ENCODE peak calls at places on chromosomes 13 and 19, in nine cellular contexts. O, U, E, Z, D, N, A, H and L are unnamed samples.

GRCh38 chr13:31168166-31168565 is 6.5 kb upstream of the HSPH1 start:
- DNase-seq in O (no peak), U (no peak), E (no peak), Z (no peak), D (no peak), N (no peak), A (no peak), H (no peak), L (no peak)

GRCh38 chr13:98947925-98948324 is 29.9 kb downstream of the DOCK9 start:
- DNase-seq in O (no peak), U (no peak), E (no peak), Z (no peak), D (no peak), N (no peak), A (no peak), H (peak), L (no peak)

GRCh38 chr13:63367522-63368198 is 1952.0 kb upstream of the PCDH20 start:
- DNase-seq in O (no peak), U (no peak), E (no peak), Z (no peak), D (no peak), N (no peak), A (no peak), H (no peak), L (no peak)

GRCh38 chr13:102405499-102406079 is 3.7 kb upstream of the FGF14 start:
- DNase-seq in O (no peak), U (no peak), E (no peak), Z (no peak), D (no peak), N (no peak), A (no peak), H (no peak), L (no peak)

GRCh38 chr19:18975011-18975410 is 34.0 kb upstream of the HOMER3 start:
- DNase-seq in O (no peak), U (no peak), E (no peak), Z (no peak), D (no peak), N (no peak), A (no peak), H (no peak), L (no peak)

GRCh38 chr19:46472592-46472991 is 1.2 kb upstream of the PNMA8A start:
- DNase-seq in O (no peak), U (no peak), E (no peak), Z (no peak), D (no peak), N (no peak), A (no peak), H (no peak), L (no peak)

GRCh38 chr19:10687518-10688288 is 13.5 kb upstream of the QTRT1 start:
- DNase-seq in O (no peak), U (no peak), E (no peak), Z (no peak), D (no peak), N (no peak), A (no peak), H (peak), L (no peak)

GRCh38 chr19:51772977-51773376 is 12.0 kb downstream of the FPR2 start:
- DNase-seq in O (no peak), U (no peak), E (no peak), Z (no peak), D (no peak), N (no peak), A (no peak), H (no peak), L (no peak)

GRCh38 chr19:40521276-40521675 is 54.5 kb downstream of the SPTBN4 start:
- DNase-seq in O (no peak), U (no peak), E (peak), Z (no peak), D (no peak), N (no peak), A (peak), H (no peak), L (no peak)

GRCh38 chr19:42207767-42208259 is 9.7 kb downstream of the DEDD2 start:
- DNase-seq in O (no peak), U (peak), E (peak), Z (no peak), D (no peak), N (no peak), A (no peak), H (no peak), L (no peak)

GRCh38 chr13:77516342-77516789 is 19.1 kb upstream of the SCEL start:
- DNase-seq in O (no peak), U (no peak), E (no peak), Z (no peak), D (no peak), N (no peak), A (no peak), H (no peak), L (no peak)

GRCh38 chr19:21704320-21704719 is 63.1 kb downstream of the ZNF100 start:
- DNase-seq in O (no peak), U (no peak), E (no peak), Z (no peak), D (no peak), N (no peak), A (no peak), H (no peak), L (no peak)

GRCh38 chr13:26025196-26025595 is 26.6 kb downstream of the SHISA2 start:
- DNase-seq in O (no peak), U (no peak), E (no peak), Z (no peak), D (no peak), N (no peak), A (no peak), H (no peak), L (no peak)

GRCh38 chr19:55619264-55619663 is 5.1 kb downstream of the ZNF784 start:
- DNase-seq in O (no peak), U (no peak), E (no peak), Z (no peak), D (no peak), N (no peak), A (no peak), H (no peak), L (no peak)

GRCh38 chr13:40780822-40781401 is 8.5 kb upstream of the SLC25A15 start:
- DNase-seq in O (no peak), U (peak), E (peak), Z (no peak), D (no peak), N (no peak), A (peak), H (peak), L (no peak)

GRCh38 chr13:76286178-76286577 is 600.0 kb downstream of the KCTD12 start:
- DNase-seq in O (no peak), U (no peak), E (no peak), Z (no peak), D (no peak), N (no peak), A (no peak), H (no peak), L (no peak)

GRCh38 chr19:34363094-34363493 is 1.9 kb upstream of the GPI start:
- DNase-seq in O (no peak), U (no peak), E (no peak), Z (no peak), D (no peak), N (no peak), A (peak), H (no peak), L (no peak)

GRCh38 chr13:22740264-22740663 is 440.5 kb upstream of the SGCG start:
- DNase-seq in O (no peak), U (no peak), E (peak), Z (no peak), D (no peak), N (no peak), A (no peak), H (no peak), L (no peak)

GRCh38 chr13:98888222-98888889 is 89.5 kb downstream of the DOCK9 start:
- DNase-seq in O (no peak), U (no peak), E (no peak), Z (no peak), D (no peak), N (no peak), A (no peak), H (no peak), L (no peak)

GRCh38 chr13:25249001-25249543 is 38.2 kb downstream of the MTMR6 start:
- DNase-seq in O (no peak), U (no peak), E (peak), Z (no peak), D (no peak), N (peak), A (peak), H (peak), L (no peak)

GRCh38 chr13:34620073-34620858 is 321.8 kb upstream of the NBEA start:
- DNase-seq in O (no peak), U (no peak), E (no peak), Z (no peak), D (no peak), N (no peak), A (no peak), H (peak), L (no peak)

GRCh38 chr19:14561832-14562351 is 10.0 kb downstream of the NDUFB7 start:
- DNase-seq in O (no peak), U (no peak), E (no peak), Z (no peak), D (no peak), N (no peak), A (no peak), H (peak), L (no peak)

GRCh38 chr19:13099073-13099999 is 3.3 kb downstream of the LYL1 start:
- DNase-seq in O (peak), U (peak), E (no peak), Z (peak), D (no peak), N (peak), A (no peak), H (no peak), L (peak)

GRCh38 chr13:64453831-64454230 is 2776.3 kb downstream of the PCDH9 start:
- DNase-seq in O (no peak), U (no peak), E (no peak), Z (no peak), D (no peak), N (no peak), A (no peak), H (peak), L (no peak)

GRCh38 chr13:80716610-80717081 is 375.7 kb upstream of the SPRY2 start:
- DNase-seq in O (no peak), U (no peak), E (no peak), Z (peak), D (no peak), N (no peak), A (no peak), H (no peak), L (no peak)

GRCh38 chr13:110113284-110113764 is 193.6 kb downstream of the COL4A1 start:
- DNase-seq in O (no peak), U (no peak), E (peak), Z (no peak), D (no peak), N (no peak), A (no peak), H (no peak), L (no peak)

GRCh38 chr13:98622926-98623325 is 46.0 kb upstream of the STK24 start:
- DNase-seq in O (no peak), U (no peak), E (no peak), Z (no peak), D (no peak), N (no peak), A (no peak), H (peak), L (no peak)

GRCh38 chr13:74931698-74932433 is 550.1 kb downstream of the TBC1D4 start:
- DNase-seq in O (no peak), U (no peak), E (no peak), Z (no peak), D (no peak), N (no peak), A (no peak), H (peak), L (no peak)

GRCh38 chr19:46704379-46705076 is 12.4 kb downstream of the PRKD2 start:
- DNase-seq in O (peak), U (peak), E (peak), Z (peak), D (peak), N (peak), A (peak), H (peak), L (peak)

DNA sequence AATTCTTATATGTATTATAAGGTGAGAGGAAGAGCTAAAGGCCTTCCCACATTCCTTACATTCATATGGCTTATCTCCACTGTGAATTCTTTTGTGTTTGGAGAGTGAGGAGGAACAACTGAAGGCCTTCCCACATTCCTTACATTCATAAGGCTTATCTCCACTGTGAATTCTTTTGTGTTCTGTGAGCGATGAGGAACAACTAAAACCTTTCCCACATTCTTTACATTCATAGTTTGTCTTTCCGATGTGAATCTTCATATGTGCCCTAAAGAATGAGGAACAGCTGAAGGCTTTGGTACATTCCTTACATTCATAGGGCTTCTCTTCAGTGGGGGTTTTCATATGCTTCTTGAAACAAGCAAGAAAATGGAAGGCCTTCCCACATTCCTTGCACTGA is 13.3 kb downstream of the ZNF699 start:
- DNase-seq in O (no peak), U (no peak), E (no peak), Z (no peak), D (no peak), N (no peak), A (no peak), H (no peak), L (no peak)
- H3K4me3 ChIP-seq in O (no peak), U (no peak), E (no peak), Z (no peak), D (no peak), N (no peak), A (no peak), H (no peak), L (no peak)

GRCh38 chr19:1250374-1251232 is 2.2 kb downstream of the MIDN start:
- DNase-seq in O (peak), U (peak), E (peak), Z (peak), D (peak), N (no peak), A (peak), H (peak), L (peak)
- TF ChIP-seq EP300 in O (no peak), U (no peak), E (no peak), Z (no peak), D (no peak), N (no peak), A (peak), H (no peak), L (no peak)

GRCh38 chr19:11948646-11949045 is 16.2 kb upstream of the ZNF763 start:
- DNase-seq in O (no peak), U (no peak), E (no peak), Z (no peak), D (no peak), N (no peak), A (no peak), H (no peak), L (no peak)
- H3K4me3 ChIP-seq in O (no peak), U (no peak), E (no peak), Z (no peak), D (no peak), N (no peak), A (no peak), H (no peak), L (no peak)

GRCh38 chr19:609001-609340 is 19.3 kb downstream of the HCN2 start:
- DNase-seq in O (peak), U (no peak), E (peak), Z (no peak), D (no peak), N (peak), A (no peak), H (peak), L (no peak)
- TF ChIP-seq EP300 in O (no peak), U (no peak), E (peak), Z (no peak), D (no peak), N (peak), A (no peak), H (peak), L (no peak)

GRCh38 chr19:6378498-6378897 is 2.8 kb upstream of the PSPN start:
- DNase-seq in O (no peak), U (no peak), E (no peak), Z (no peak), D (no peak), N (no peak), A (no peak), H (no peak), L (no peak)
- H3K4me3 ChIP-seq in O (no peak), U (no peak), E (no peak), Z (no peak), D (no peak), N (no peak), A (no peak), H (no peak), L (no peak)

DNA sequence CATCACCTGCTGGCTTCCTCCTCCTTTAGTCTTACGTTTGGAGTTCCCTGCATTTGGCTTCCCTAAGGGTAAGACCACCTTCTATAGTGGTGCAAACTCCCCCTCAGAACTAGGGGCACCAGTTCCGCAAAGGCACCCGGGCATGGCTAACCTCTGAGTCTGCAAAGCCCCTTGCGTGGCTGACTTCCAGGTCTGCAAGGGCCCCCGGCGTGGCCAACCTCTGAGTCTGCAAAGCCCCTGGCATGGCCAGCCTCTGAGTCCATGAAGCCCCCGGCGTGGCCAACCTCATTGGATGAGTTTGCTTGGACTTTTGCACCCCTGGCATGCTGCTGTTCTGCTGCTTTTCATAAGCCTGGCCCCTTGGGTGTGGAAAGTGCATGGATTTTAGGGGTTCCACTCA is 5.1 kb downstream of the MCF2L start:
- DNase-seq in O (no peak), U (no peak), E (no peak), Z (no peak), D (peak), N (no peak), A (no peak), H (no peak), L (no peak)
- TF ChIP-seq EP300 in O (no peak), U (no peak), E (no peak), Z (no peak), D (no peak), N (no peak), A (no peak), H (no peak), L (no peak)

GRCh38 chr13:27959976-27960361 is 9.1 kb downstream of the CDX2 start:
- DNase-seq in O (no peak), U (no peak), E (no peak), Z (no peak), D (no peak), N (no peak), A (no peak), H (no peak), L (no peak)
- H3K4me3 ChIP-seq in O (no peak), U (no peak), E (peak), Z (no peak), D (peak), N (peak), A (peak), H (peak), L (no peak)